ENCODE peak calls at places on chromosomes 3 and 15, in five cellular contexts. D, W, T, A and E are unnamed samples.

GRCh38 chr3:126127452-126127851 is 43.5 kb upstream of the SLC41A3 start:
- DNase-seq in D (no peak), W (no peak), T (no peak), A (no peak), E (no peak)

GRCh38 chr3:172094621-172095557 is 55.5 kb downstream of the FNDC3B start:
- DNase-seq in D (peak; percentile 53), W (no peak), T (no peak), A (no peak), E (no peak)

GRCh38 chr15:98609144-98609852 is 39.0 kb upstream of the IGF1R start:
- DNase-seq in D (no peak), W (peak; percentile 55), T (peak; percentile 44), A (no peak), E (peak; percentile 23)

GRCh38 chr3:161217496-161217895 is 3.6 kb upstream of the NMD3 start:
- DNase-seq in D (no peak), W (peak; percentile 33), T (no peak), A (no peak), E (peak; percentile 56)

GRCh38 chr15:90465140-90465929 is 64.4 kb upstream of the CRTC3 start:
- DNase-seq in D (no peak), W (peak; percentile 42), T (no peak), A (no peak), E (peak; percentile 42)

GRCh38 chr3:130635978-130636377 is 110.7 kb downstream of the PIK3R4 start:
- DNase-seq in D (no peak), W (no peak), T (no peak), A (no peak), E (no peak)

GRCh38 chr3:89889386-89889785 is 782.0 kb downstream of the EPHA3 start:
- DNase-seq in D (no peak), W (no peak), T (peak; percentile 23), A (no peak), E (no peak)

GRCh38 chr3:13535526-13535875 is 13.4 kb upstream of the FBLN2 start:
- DNase-seq in D (no peak), W (no peak), T (no peak), A (no peak), E (no peak)

GRCh38 chr15:56931674-56932507 is 13.4 kb downstream of the TCF12 start:
- DNase-seq in D (no peak), W (no peak), T (no peak), A (no peak), E (no peak)